ENCODE peak calls at places on chromosome 10, in five cellular contexts. U is right lobe of liver, F is H1, J is upper lobe of left lung, L is sigmoid colon. H is an unnamed sample.

GRCh38 chr10:112696587-112696986 is 249.6 kb downstream of the VTI1A start:
- DNase-seq in U (no peak), F (no peak), J (no peak), L (no peak), H (no peak)

GRCh38 chr10:3107426-3107961 is 40.1 kb downstream of the PFKP start:
- DNase-seq in F (no peak), J (no peak), L (peak), U (peak), H (no peak)

GRCh38 chr10:18162021-18162631 is 21.9 kb downstream of the CACNB2 start:
- DNase-seq in U (no peak), F (no peak), L (no peak), J (no peak), H (no peak)

GRCh38 chr10:11043039-11043438 is 25.4 kb downstream of the CELF2 start:
- DNase-seq in U (no peak), L (no peak), J (no peak), F (no peak), H (no peak)

GRCh38 chr10:122413325-122413724 is 38.8 kb downstream of the PLEKHA1 start:
- DNase-seq in U (no peak), F (no peak), J (no peak), L (no peak), H (no peak)

GRCh38 chr10:13592306-13592705 is 5.5 kb downstream of the PRPF18 start:
- DNase-seq in U (no peak), F (no peak), L (no peak), J (no peak), H (no peak)

GRCh38 chr10:47303105-47303504 is 3.1 kb downstream of the GDF10 start:
- DNase-seq in U (no peak), F (no peak), J (peak), L (no peak), H (no peak)

GRCh38 chr10:29535778-29536459 is 98.9 kb downstream of the SVIL start:
- DNase-seq in U (no peak), L (no peak), J (no peak), F (no peak), H (no peak)

GRCh38 chr10:111429288-111430028 is 352.6 kb downstream of the ADRA2A start:
- DNase-seq in L (no peak), J (no peak), F (no peak), U (no peak), H (peak)

GRCh38 chr10:107914450-107915276 is 750.2 kb upstream of the SORCS1 start:
- DNase-seq in U (no peak), J (peak), F (no peak), L (peak), H (no peak)

GRCh38 chr10:30368065-30368718 is 19.1 kb upstream of the MTPAP start:
- DNase-seq in J (peak), U (no peak), L (peak), F (no peak), H (no peak)

GRCh38 chr10:95516774-95517373 is 44.3 kb downstream of the SORBS1 start:
- DNase-seq in F (no peak), J (no peak), L (no peak), U (peak), H (peak)

GRCh38 chr10:59896186-59896585 is 10.2 kb downstream of the CCDC6 start:
- DNase-seq in L (peak), F (no peak), U (no peak), J (no peak), H (peak)

GRCh38 chr10:95531994-95532399 is 29.2 kb downstream of the SORBS1 start:
- DNase-seq in L (no peak), J (no peak), F (no peak), U (no peak), H (peak)

GRCh38 chr10:52437205-52437646 is 123.1 kb downstream of the DKK1 start:
- DNase-seq in U (no peak), L (no peak), F (no peak), J (no peak), H (no peak)

GRCh38 chr10:69856601-69857166 is 55.0 kb downstream of the COL13A1 start:
- DNase-seq in U (no peak), F (no peak), L (no peak), J (no peak), H (no peak)

GRCh38 chr10:7819126-7819470 is 793 bp downstream of the TAF3 start:
- DNase-seq in U (peak), L (no peak), J (no peak), F (no peak), H (peak)

GRCh38 chr10:57692255-57692980 is 575.3 kb downstream of the IPMK start:
- DNase-seq in J (no peak), F (no peak), U (no peak), L (no peak), H (no peak)

GRCh38 chr10:106440767-106441166 is 723.7 kb downstream of the SORCS1 start:
- DNase-seq in J (no peak), U (no peak), F (no peak), L (no peak), H (no peak)

GRCh38 chr10:98134117-98134430 is 383 bp upstream of the R3HCC1L start:
- DNase-seq in U (no peak), J (no peak), F (no peak), L (no peak), H (no peak)

GRCh38 chr10:12729885-12730284 is 271.6 kb downstream of the CCDC3 start:
- DNase-seq in L (no peak), U (no peak), J (no peak), F (peak), H (peak)

GRCh38 chr10:113775681-113776294 is 24.3 kb downstream of the PLEKHS1 start:
- DNase-seq in L (no peak), U (no peak), J (no peak), F (no peak), H (no peak)

GRCh38 chr10:69807122-69807521 is 5.4 kb downstream of the COL13A1 start:
- DNase-seq in U (no peak), J (no peak), F (no peak), L (no peak), H (no peak)

GRCh38 chr10:29620112-29620690 is 14.6 kb downstream of the SVIL start:
- DNase-seq in U (no peak), F (no peak), J (no peak), L (no peak), H (no peak)

GRCh38 chr10:5584895-5585516 is 60.2 kb downstream of the CALML3 start:
- DNase-seq in L (peak), J (no peak), F (peak), U (no peak), H (no peak)

GRCh38 chr10:121222842-121223241 is 371.7 kb downstream of the WDR11 start:
- DNase-seq in L (no peak), J (no peak), U (no peak), F (no peak), H (no peak)

GRCh38 chr10:110437761-110438341 is 59.9 kb upstream of the DUSP5 start:
- DNase-seq in J (peak), F (no peak), L (peak), U (no peak), H (no peak)

GRCh38 chr10:54682554-54682953 is 118.5 kb downstream of the PCDH15 start:
- DNase-seq in U (no peak), L (no peak), J (no peak), F (no peak), H (no peak)

GRCh38 chr10:21315321-21316220 is 209.9 kb downstream of the SKIDA1 start:
- DNase-seq in J (no peak), L (peak), F (no peak), U (peak), H (no peak)

GRCh38 chr10:122830273-122830964 is 15.2 kb downstream of the CUZD1 start:
- DNase-seq in L (no peak), F (no peak), U (no peak), J (no peak), H (no peak)

GRCh38 chr10:21526952-21527633 is 1.6 kb upstream of the SKIDA1 start:
- DNase-seq in L (peak), F (no peak), J (peak), U (peak), H (peak)

GRCh38 chr10:124149681-124150080 is 56.3 kb upstream of the CHST15 start:
- DNase-seq in U (no peak), L (peak), J (no peak), F (no peak), H (no peak)

GRCh38 chr10:58972576-58973234 is 203.7 kb upstream of the PHYHIPL start:
- DNase-seq in J (no peak), U (no peak), F (no peak), L (no peak), H (no peak)

GRCh38 chr10:30600005-30600404 is 29.5 kb downstream of the LYZL2 start:
- DNase-seq in F (no peak), L (no peak), U (no peak), J (no peak), H (no peak)

GRCh38 chr10:17276756-17277424 is 48.8 kb downstream of the VIM start:
- DNase-seq in F (no peak), U (no peak), J (no peak), L (no peak), H (no peak)

GRCh38 chr10:74081918-74082317 is 68.7 kb downstream of the AP3M1 start:
- DNase-seq in L (no peak), J (no peak), U (no peak), F (no peak), H (no peak)

GRCh38 chr10:45592926-45593325 is 79.6 kb downstream of the ZFAND4 start:
- DNase-seq in J (no peak), F (no peak), L (no peak), U (no peak), H (peak)

GRCh38 chr10:74048433-74048832 is 50.5 kb downstream of the VCL start:
- DNase-seq in U (no peak), J (no peak), F (no peak), L (no peak), H (no peak)

DNA sequence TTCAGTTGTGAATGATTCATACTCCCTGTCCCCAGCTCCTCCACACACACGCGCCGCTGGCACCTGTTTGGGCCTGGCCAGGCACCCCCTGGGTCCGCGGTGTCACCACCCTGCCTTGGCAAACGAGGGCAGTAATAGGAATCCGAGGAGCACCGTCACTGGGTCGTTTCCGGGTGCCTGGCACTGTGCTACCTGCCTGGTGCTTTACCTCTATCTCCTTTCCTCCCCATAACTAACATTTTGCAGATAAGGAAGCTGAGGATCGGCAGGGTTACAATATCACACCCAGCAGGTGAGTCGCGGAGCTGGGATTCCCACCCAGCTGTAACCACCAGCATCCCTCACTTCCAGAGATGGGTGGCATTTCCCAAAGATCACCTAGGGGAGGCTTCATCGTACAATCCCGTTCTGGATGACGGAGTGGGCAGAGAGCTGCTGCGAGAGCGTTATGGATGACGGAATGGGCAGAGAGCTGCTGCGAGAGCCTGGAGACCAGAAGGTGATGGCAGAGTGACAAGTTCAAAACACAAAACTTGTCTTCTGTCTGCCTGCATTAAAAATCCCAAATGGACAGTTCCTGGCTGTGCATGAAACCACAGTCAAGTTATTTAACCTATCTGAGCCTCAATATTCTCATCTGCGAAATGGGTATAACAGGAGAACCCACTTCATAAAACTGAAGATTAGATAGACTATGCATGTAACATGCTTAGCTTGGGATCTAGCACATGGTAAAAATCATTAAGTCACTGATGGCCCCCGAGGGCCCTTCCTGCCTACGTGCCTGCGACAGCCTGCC is 1.1 kb upstream of the HSPA12A start:
- DNase-seq in U (no peak), J (no peak), F (no peak), L (peak), H (no peak)
- TF ChIP-seq POLR2A in U (no peak), J (no peak), F (no peak), L (no peak), H (no peak)

GRCh38 chr10:996031-996430 is 7.8 kb downstream of the GTPBP4 start:
- DNase-seq in J (no peak), L (no peak), F (no peak), U (no peak), H (no peak)

GRCh38 chr10:994836-995558 is 6.8 kb downstream of the GTPBP4 start:
- DNase-seq in J (no peak), L (no peak), F (no peak), U (no peak), H (no peak)

GRCh38 chr10:997266-998022 is 9.2 kb downstream of the GTPBP4 start:
- DNase-seq in L (peak), J (no peak), F (no peak), U (no peak), H (no peak)

GRCh38 chr10:992523-993340 is 4.5 kb downstream of the GTPBP4 start:
- DNase-seq in F (no peak), U (no peak), J (no peak), L (no peak), H (no peak)

GRCh38 chr10:995559-995926 is 7.3 kb downstream of the GTPBP4 start:
- DNase-seq in J (no peak), L (no peak), F (no peak), U (no peak), H (no peak)
- TF ChIP-seq POLR2A in J (no peak), L (no peak), F (no peak), U (no peak), H (no peak)

GRCh38 chr10:77637474-77637985 is at the start of gene KCNMA1:
- DNase-seq in U (peak), J (peak), L (peak), F (no peak), H (no peak)
- TF ChIP-seq POLR2A in U (peak), J (no peak), L (no peak), F (no peak), H (no peak)

GRCh38 chr10:68559872-68560200 is 301 bp upstream of the TET1 start:
- DNase-seq in F (no peak), L (peak), U (no peak), J (no peak), H (peak)
- TF ChIP-seq POLR2A in F (no peak), L (no peak), U (no peak), J (no peak), H (no peak)

DNA sequence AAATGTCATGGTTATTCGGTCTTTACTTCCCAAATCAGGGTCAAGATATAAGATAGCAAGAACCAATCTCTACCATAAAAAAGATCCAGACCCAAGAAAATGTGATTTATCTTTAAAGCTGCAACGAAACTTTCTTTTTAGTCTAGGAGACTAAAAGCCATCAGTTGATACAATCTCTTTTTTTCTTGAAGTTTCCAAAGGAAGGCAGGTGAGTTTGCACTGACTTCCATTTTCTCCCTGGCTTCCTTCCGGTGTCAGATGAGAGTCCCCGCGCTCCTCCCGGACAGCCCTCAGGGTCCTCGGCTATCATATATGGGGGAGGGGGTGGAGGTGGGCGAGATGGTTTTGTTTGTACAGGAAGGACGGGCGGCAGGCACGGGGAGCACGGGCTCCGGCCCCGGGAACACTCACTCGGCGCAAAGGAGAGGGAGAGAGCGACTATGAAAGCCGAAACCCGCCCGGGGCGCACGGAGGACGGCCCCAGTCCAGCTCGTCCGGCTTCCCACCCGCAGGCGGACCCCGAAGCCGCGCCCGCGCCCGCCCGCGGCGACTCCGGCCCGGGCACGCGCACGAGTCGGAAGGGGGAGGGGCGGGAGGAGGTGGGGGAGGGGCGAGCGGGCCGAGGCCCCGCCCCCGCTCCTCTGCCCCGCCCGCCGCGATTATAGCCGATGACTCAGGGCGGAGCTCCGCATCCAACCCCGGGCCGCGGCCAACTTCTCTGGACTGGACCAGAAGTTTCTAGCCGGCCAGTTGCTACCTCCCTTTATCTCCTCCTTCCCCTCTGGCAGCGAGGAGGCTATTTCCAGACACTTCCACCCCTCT is at the start of gene BAG3:
- DNase-seq in F (peak), L (peak), U (peak), J (peak), H (peak)
- TF ChIP-seq POLR2A in F (peak), L (peak), U (peak), J (no peak), H (peak)

GRCh38 chr10:79241990-79242619 is 105.2 kb upstream of the PPIF start:
- DNase-seq in F (no peak), J (peak), U (peak), L (peak), H (no peak)
- TF ChIP-seq POLR2A in F (no peak), J (no peak), U (peak), L (no peak), H (no peak)

GRCh38 chr10:128066954-128067382 is 59.3 kb downstream of the MKI67 start:
- DNase-seq in F (no peak), L (no peak), J (no peak), U (peak), H (no peak)
- TF ChIP-seq POLR2A in F (no peak), L (no peak), J (no peak), U (no peak), H (no peak)

H was measured in erythroblast.